ENCODE peak calls at places on chromosomes 2 and 18, in seven cellular contexts. N, X, V, W, T, U and Y are unnamed samples.

GRCh38 chr2:212537311-212538155 is 1.1 kb downstream of the ERBB4 start:
- DNase-seq in N (peak; percentile 44), W (no peak), U (peak; percentile 19), X (no peak), T (no peak), V (no peak), Y (peak; percentile 38)

GRCh38 chr2:159098374-159098773 is 129.9 kb downstream of the TANC1 start:
- DNase-seq in T (no peak), V (no peak), W (no peak), X (no peak), U (no peak), N (no peak), Y (no peak)

GRCh38 chr2:153823880-153824279 is 47.8 kb upstream of the GALNT13 start:
- DNase-seq in N (no peak), X (no peak), W (no peak), T (no peak), V (no peak), U (peak; percentile 0), Y (no peak)

GRCh38 chr2:72173640-72174321 is 26.1 kb upstream of the CYP26B1 start:
- DNase-seq in T (no peak), V (no peak), N (no peak), X (peak; percentile 13), W (no peak), U (peak; percentile 26), Y (no peak)

GRCh38 chr2:151765760-151766159 is 31.5 kb upstream of the NEB start:
- DNase-seq in X (no peak), T (no peak), N (peak; percentile 62), W (no peak), U (no peak), V (no peak), Y (no peak)

GRCh38 chr2:214699236-214699635 is 110.2 kb downstream of the BARD1 start:
- DNase-seq in W (no peak), T (no peak), X (no peak), U (peak; percentile 13), V (no peak), N (no peak), Y (no peak)

GRCh38 chr2:11863103-11863502 is 116.7 kb downstream of the LPIN1 start:
- DNase-seq in N (no peak), U (no peak), W (no peak), V (no peak), T (no peak), X (no peak), Y (no peak)

GRCh38 chr2:207938415-207938814 is 86.9 kb downstream of the PLEKHM3 start:
- DNase-seq in U (no peak), N (no peak), V (no peak), X (no peak), W (no peak), T (no peak), Y (no peak)

GRCh38 chr2:239178954-239179353 is 221.9 kb downstream of the HDAC4 start:
- DNase-seq in V (no peak), W (no peak), N (no peak), X (no peak), U (no peak), T (no peak), Y (no peak)

GRCh38 chr18:69898241-69898861 is 49.3 kb downstream of the CD226 start:
- DNase-seq in U (peak; percentile 17), W (no peak), X (no peak), T (peak; percentile 20), V (no peak), N (no peak), Y (no peak)

GRCh38 chr2:102488063-102488462 is 15.0 kb downstream of the SLC9A4 start:
- DNase-seq in N (no peak), W (no peak), V (no peak), U (peak; percentile 5), X (peak; percentile 9), T (no peak), Y (no peak)

GRCh38 chr2:150787353-150788098 is 300.1 kb upstream of the RND3 start:
- DNase-seq in U (no peak), N (no peak), X (no peak), T (no peak), W (no peak), V (no peak), Y (no peak)